ENCODE peak calls at places on chromosomes 3 and 15, in eight cellular contexts. E is OCI-LY7, Y is fibroblast of lung, Z is transverse colon, F is uterus, X is aorta, L is PC-9, K is psoas muscle. H is an unnamed sample.

GRCh38 chr3:152547153-152547552 is 278.4 kb downstream of the MBNL1 start:
- DNase-seq in E (no peak), K (no peak), L (no peak), Y (no peak), X (no peak), F (no peak), Z (no peak), H (no peak)

GRCh38 chr3:38549486-38549885 is 53.3 kb downstream of the EXOG start:
- DNase-seq in X (no peak), F (no peak), Y (no peak), K (no peak), E (no peak), L (no peak), Z (no peak), H (peak; percentile 9)

GRCh38 chr15:92197761-92198160 is 195.9 kb upstream of the ST8SIA2 start:
- DNase-seq in F (no peak), L (no peak), K (no peak), E (no peak), Y (no peak), X (no peak), Z (no peak), H (no peak)

GRCh38 chr3:55884491-55885285 is 397.6 kb upstream of the WNT5A start:
- DNase-seq in F (no peak), L (peak; percentile 78), Z (no peak), Y (no peak), X (no peak), E (no peak), K (no peak), H (no peak)

GRCh38 chr15:66672867-66673266 is 29.2 kb upstream of the SMAD6 start:
- DNase-seq in X (no peak), F (no peak), K (no peak), Y (no peak), Z (no peak), E (no peak), L (no peak), H (no peak)

GRCh38 chr3:122331886-122332285 is 6.8 kb downstream of the CSTA start:
- DNase-seq in Y (no peak), F (no peak), Z (no peak), X (no peak), K (no peak), E (no peak), L (no peak), H (no peak)

GRCh38 chr3:63383040-63383439 is 104.9 kb downstream of the SYNPR start:
- DNase-seq in K (no peak), L (no peak), F (no peak), Y (no peak), X (no peak), Z (no peak), E (no peak), H (no peak)

GRCh38 chr3:150146891-150147761 is 176.4 kb upstream of the PFN2 start:
- DNase-seq in Y (peak; percentile 97), Z (peak; percentile 33), F (peak; percentile 23), E (no peak), L (no peak), X (peak; percentile 48), K (peak; percentile 81), H (peak; percentile 48)

GRCh38 chr3:40213556-40213955 is 96.0 kb upstream of the EIF1B start:
- DNase-seq in K (no peak), Z (no peak), E (no peak), L (no peak), Y (no peak), X (no peak), F (no peak), H (no peak)

GRCh38 chr3:43884581-43884980 is 193.8 kb downstream of the ABHD5 start:
- DNase-seq in L (no peak), F (no peak), E (no peak), Z (no peak), X (no peak), Y (no peak), K (no peak), H (no peak)

GRCh38 chr15:68818671-68819450 is 1.8 kb downstream of the ANP32A start:
- DNase-seq in Y (peak; percentile 50), K (peak; percentile 79), F (peak; percentile 45), X (peak; percentile 83), Z (peak; percentile 48), E (peak; percentile 81), L (no peak), H (peak; percentile 49)

GRCh38 chr3:42051384-42052131 is 39.6 kb upstream of the TRAK1 start:
- DNase-seq in E (no peak), X (no peak), Z (no peak), K (no peak), L (no peak), Y (no peak), F (no peak), H (no peak)

GRCh38 chr3:13480340-13481318 is 523 bp downstream of the HDAC11 start:
- DNase-seq in Z (peak; percentile 50), X (peak; percentile 68), L (no peak), K (no peak), E (peak; percentile 14), F (no peak), Y (no peak), H (peak; percentile 25)

GRCh38 chr3:46666471-46666845 is 27.0 kb downstream of the ALS2CL start:
- DNase-seq in L (no peak), F (no peak), X (no peak), Z (peak; percentile 8), Y (no peak), E (no peak), K (peak; percentile 44), H (no peak)

GRCh38 chr3:42544492-42545283 is 37.1 kb downstream of the SEC22C start:
- DNase-seq in K (no peak), Y (no peak), Z (peak; percentile 66), E (no peak), L (peak; percentile 37), X (no peak), F (no peak), H (no peak)

GRCh38 chr15:52208306-52208946 is 17.2 kb upstream of the GNB5 start:
- DNase-seq in E (peak; percentile 79), L (peak; percentile 36), X (no peak), F (peak; percentile 40), K (no peak), Y (peak; percentile 68), Z (peak; percentile 66), H (peak; percentile 91)

GRCh38 chr15:91039996-91040395 is 17.6 kb upstream of the VPS33B start:
- DNase-seq in Z (no peak), E (no peak), L (no peak), K (no peak), Y (no peak), F (no peak), X (no peak), H (no peak)

GRCh38 chr3:139264375-139264774 is 79.4 kb upstream of the MRPS22 start:
- DNase-seq in Y (no peak), F (no peak), K (no peak), E (no peak), X (no peak), Z (no peak), L (no peak), H (no peak)

GRCh38 chr3:139269984-139270383 is 73.8 kb upstream of the MRPS22 start:
- DNase-seq in Y (no peak), K (no peak), X (no peak), F (no peak), E (no peak), Z (no peak), L (no peak), H (no peak)

GRCh38 chr3:139265131-139266016 is 78.4 kb upstream of the MRPS22 start:
- DNase-seq in X (no peak), Z (no peak), L (no peak), K (no peak), Y (no peak), E (no peak), F (no peak), H (no peak)

GRCh38 chr3:139263798-139264197 is 80.0 kb upstream of the MRPS22 start:
- DNase-seq in Y (no peak), F (no peak), L (no peak), Z (no peak), X (no peak), K (no peak), E (no peak), H (no peak)

DNA sequence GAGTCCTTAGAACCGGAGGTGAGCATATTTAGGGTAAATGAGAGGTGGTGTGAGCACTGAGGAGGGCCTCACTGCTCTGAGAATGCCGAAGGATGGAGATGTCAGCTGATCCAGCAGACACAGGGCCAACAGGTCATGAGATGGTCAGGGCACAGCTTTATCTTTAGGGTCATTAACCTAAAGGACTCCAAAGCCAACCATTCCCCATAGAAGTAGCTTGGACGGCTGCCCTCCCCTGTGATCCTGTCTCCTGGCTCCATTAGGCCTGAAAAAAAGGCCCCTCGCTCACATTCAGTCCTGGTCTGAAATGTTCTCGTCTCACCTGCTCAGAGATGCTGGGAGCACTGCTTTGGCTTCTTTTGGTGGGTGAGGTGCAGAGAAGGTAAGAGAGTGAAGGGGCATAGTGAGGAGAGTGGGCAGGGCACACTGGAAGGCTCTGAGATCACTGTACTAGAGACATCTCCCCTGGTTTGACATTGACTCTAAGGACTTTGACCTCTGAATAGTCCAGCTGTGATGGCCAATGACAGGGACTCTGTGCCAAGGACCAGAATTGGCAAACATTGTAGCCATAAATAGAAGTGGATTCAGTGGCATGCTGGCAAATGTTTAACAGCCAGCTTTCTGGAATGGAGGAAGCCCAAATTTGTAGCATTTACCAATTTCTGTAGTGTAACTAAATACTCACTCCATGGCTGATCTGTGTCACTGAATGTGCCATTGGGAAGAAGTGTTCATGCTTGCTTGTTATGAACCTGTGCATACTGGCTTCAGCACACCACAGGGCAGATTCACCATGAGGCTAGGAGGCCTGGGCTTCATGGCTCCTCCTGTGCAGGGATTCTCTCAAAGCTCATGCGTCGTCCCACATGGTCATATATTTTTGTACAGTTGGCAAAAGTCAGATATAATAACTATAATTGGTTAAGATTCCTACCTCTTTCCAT is 76.2 kb upstream of the MRPS22 start:
- DNase-seq in E (no peak), Z (no peak), X (no peak), F (no peak), L (no peak), Y (no peak), K (no peak), H (no peak)
- H3K4me1 ChIP-seq in E (no peaks in the 10 kb centered on the region), Z (no peaks in the 10 kb centered on the region), X (no peaks in the 10 kb centered on the region), F (no peaks in the 10 kb centered on the region), L (no peaks in the 10 kb centered on the region), Y (no peaks in the 10 kb centered on the region), K (no peaks in the 10 kb centered on the region), H (no peaks in the 10 kb centered on the region)

GRCh38 chr3:171354706-171355582 is 105.3 kb downstream of the TNIK start:
- DNase-seq in L (no peak), X (no peak), Y (no peak), F (no peak), K (no peak), Z (no peak), E (no peak), H (no peak)
- H3K4me1 ChIP-seq in L (peaks cover 63% of the 10 kb centered on the region), X (no peaks in the 10 kb centered on the region), Y (peaks cover 9% of the 10 kb centered on the region), F (no peaks in the 10 kb centered on the region), K (peaks cover 27% of the 10 kb centered on the region), Z (peaks cover 13% of the 10 kb centered on the region), E (no peaks in the 10 kb centered on the region), H (peaks cover 4% of the 10 kb centered on the region)

GRCh38 chr15:39287322-39288195 is 293.3 kb upstream of the THBS1 start:
- DNase-seq in X (no peak), K (no peak), F (no peak), Y (no peak), L (no peak), Z (no peak), E (no peak), H (no peak)
- H3K4me1 ChIP-seq in X (no peaks in the 10 kb centered on the region), K (no peaks in the 10 kb centered on the region), F (no peaks in the 10 kb centered on the region), Y (peaks cover 29% of the 10 kb centered on the region), L (no peaks in the 10 kb centered on the region), Z (no peaks in the 10 kb centered on the region), E (no peaks in the 10 kb centered on the region), H (no peaks in the 10 kb centered on the region)

DNA sequence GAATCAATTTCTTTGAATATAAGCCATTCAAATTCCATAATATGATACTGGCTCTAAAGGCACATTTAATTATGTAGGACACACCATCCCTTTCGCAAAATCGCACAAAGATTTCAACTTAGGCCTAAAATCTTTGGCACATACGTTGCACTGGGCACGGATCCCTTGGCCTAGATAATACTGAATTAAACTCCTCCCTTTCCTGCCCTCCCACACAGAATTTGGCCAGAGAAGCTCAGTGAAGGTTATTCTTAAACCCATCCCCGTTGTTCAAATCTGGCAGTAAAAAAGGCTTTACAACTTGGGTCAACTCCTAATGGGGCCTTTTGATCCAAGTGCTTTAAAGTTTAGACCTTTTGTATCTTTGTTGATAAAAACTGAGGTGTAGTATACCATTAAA is 247.2 kb downstream of the PTPRG start:
- DNase-seq in E (no peak), L (no peak), Z (no peak), K (no peak), F (peak; percentile 68), Y (peak; percentile 62), X (peak; percentile 70), H (peak; percentile 84)
- H3K4me1 ChIP-seq in E (no peaks in the 10 kb centered on the region), L (no peaks in the 10 kb centered on the region), Z (peaks cover 41% of the 10 kb centered on the region), K (peaks cover 68% of the 10 kb centered on the region), F (peaks cover 16% of the 10 kb centered on the region), Y (peaks cover 6% of the 10 kb centered on the region), X (peaks cover 26% of the 10 kb centered on the region), H (peaks cover 57% of the 10 kb centered on the region)